ENCODE peak calls at places on chromosomes 11 and 22, in five cellular contexts. One of them, this sample, is unnamed.

GRCh38 chr11:37963440-37963839 is 1365.4 kb upstream of the RAG2 start:
- DNase-seq in endothelial cell of umbilical vein: no peak
- DNase-seq in fibroblast of lung: no peak
- DNase-seq in mammary epithelial cell: no peak
- DNase-seq in MM.1S: no peak
- DNase-seq in this sample: no peak

GRCh38 chr11:28383471-28383870 is 275.3 kb downstream of the METTL15 start:
- DNase-seq in mammary epithelial cell: peak
- DNase-seq in MM.1S: no peak
- DNase-seq in endothelial cell of umbilical vein: no peak
- DNase-seq in fibroblast of lung: peak
- DNase-seq in this sample: no peak

GRCh38 chr11:102306817-102307814 is 10.2 kb upstream of the BIRC3 start:
- DNase-seq in fibroblast of lung: peak
- DNase-seq in endothelial cell of umbilical vein: no peak
- DNase-seq in mammary epithelial cell: no peak
- DNase-seq in MM.1S: no peak
- DNase-seq in this sample: no peak

GRCh38 chr11:1916132-1916985 is 3.1 kb upstream of the TNNT3 start:
- DNase-seq in fibroblast of lung: no peak
- DNase-seq in endothelial cell of umbilical vein: no peak
- DNase-seq in mammary epithelial cell: no peak
- DNase-seq in MM.1S: no peak
- DNase-seq in this sample: no peak

GRCh38 chr11:115080923-115081322 is 402.6 kb downstream of the NXPE2 start:
- DNase-seq in MM.1S: no peak
- DNase-seq in endothelial cell of umbilical vein: no peak
- DNase-seq in fibroblast of lung: no peak
- DNase-seq in mammary epithelial cell: no peak
- DNase-seq in this sample: no peak

GRCh38 chr11:96869207-96869606 is 479.4 kb downstream of the JRKL start:
- DNase-seq in fibroblast of lung: peak
- DNase-seq in MM.1S: no peak
- DNase-seq in endothelial cell of umbilical vein: no peak
- DNase-seq in mammary epithelial cell: peak
- DNase-seq in this sample: no peak

GRCh38 chr11:112401036-112401769 is 140.5 kb upstream of the PLET1 start:
- DNase-seq in MM.1S: no peak
- DNase-seq in fibroblast of lung: peak
- DNase-seq in endothelial cell of umbilical vein: no peak
- DNase-seq in mammary epithelial cell: peak
- DNase-seq in this sample: no peak

GRCh38 chr11:120303004-120303637 is 22.0 kb upstream of the TLCD5 start:
- DNase-seq in mammary epithelial cell: peak
- DNase-seq in fibroblast of lung: peak
- DNase-seq in endothelial cell of umbilical vein: peak
- DNase-seq in MM.1S: peak
- DNase-seq in this sample: peak

GRCh38 chr22:50274311-50274710 is 4.1 kb upstream of the MAPK11 start:
- DNase-seq in mammary epithelial cell: no peak
- DNase-seq in endothelial cell of umbilical vein: peak
- DNase-seq in MM.1S: peak
- DNase-seq in fibroblast of lung: peak
- DNase-seq in this sample: peak

GRCh38 chr11:37107415-37107814 is 509.4 kb upstream of the RAG2 start:
- DNase-seq in endothelial cell of umbilical vein: no peak
- DNase-seq in mammary epithelial cell: no peak
- DNase-seq in MM.1S: no peak
- DNase-seq in fibroblast of lung: no peak
- DNase-seq in this sample: no peak

GRCh38 chr11:128603752-128604472 is 16.6 kb upstream of the ETS1 start:
- DNase-seq in fibroblast of lung: no peak
- DNase-seq in endothelial cell of umbilical vein: no peak
- DNase-seq in MM.1S: peak
- DNase-seq in mammary epithelial cell: no peak
- DNase-seq in this sample: no peak

GRCh38 chr22:25045176-25045575 is 92.7 kb downstream of the KIAA1671 start:
- DNase-seq in fibroblast of lung: no peak
- DNase-seq in MM.1S: no peak
- DNase-seq in mammary epithelial cell: no peak
- DNase-seq in endothelial cell of umbilical vein: no peak
- DNase-seq in this sample: no peak

GRCh38 chr22:29310065-29310862 is 3.8 kb downstream of the GAS2L1 start:
- DNase-seq in endothelial cell of umbilical vein: no peak
- DNase-seq in mammary epithelial cell: peak
- DNase-seq in MM.1S: no peak
- DNase-seq in fibroblast of lung: no peak
- DNase-seq in this sample: no peak

GRCh38 chr22:49586873-49587272 is 240.8 kb downstream of the BRD1 start:
- DNase-seq in MM.1S: no peak
- DNase-seq in mammary epithelial cell: no peak
- DNase-seq in endothelial cell of umbilical vein: no peak
- DNase-seq in fibroblast of lung: no peak
- DNase-seq in this sample: no peak

GRCh38 chr22:37567991-37568390 is 7.7 kb downstream of the CDC42EP1 start:
- DNase-seq in mammary epithelial cell: no peak
- DNase-seq in fibroblast of lung: no peak
- DNase-seq in endothelial cell of umbilical vein: no peak
- DNase-seq in MM.1S: no peak
- DNase-seq in this sample: no peak

GRCh38 chr11:66438009-66438503 is 592 bp downstream of the MRPL11 start:
- DNase-seq in endothelial cell of umbilical vein: no peak
- DNase-seq in fibroblast of lung: no peak
- DNase-seq in MM.1S: peak
- DNase-seq in mammary epithelial cell: no peak
- DNase-seq in this sample: no peak

GRCh38 chr22:17583151-17583550 is 19.9 kb downstream of the SLC25A18 start:
- DNase-seq in endothelial cell of umbilical vein: no peak
- DNase-seq in MM.1S: no peak
- DNase-seq in fibroblast of lung: no peak
- DNase-seq in mammary epithelial cell: no peak
- DNase-seq in this sample: no peak

GRCh38 chr11:121067026-121067425 is 34.0 kb upstream of the TECTA start:
- DNase-seq in fibroblast of lung: no peak
- DNase-seq in MM.1S: no peak
- DNase-seq in endothelial cell of umbilical vein: no peak
- DNase-seq in mammary epithelial cell: no peak
- DNase-seq in this sample: no peak

GRCh38 chr11:106690923-106691322 is 327.4 kb downstream of the GUCY1A2 start:
- DNase-seq in endothelial cell of umbilical vein: no peak
- DNase-seq in fibroblast of lung: no peak
- DNase-seq in mammary epithelial cell: no peak
- DNase-seq in MM.1S: no peak
- DNase-seq in this sample: no peak

GRCh38 chr22:43393132-43393844 is 18.5 kb upstream of the MPPED1 start:
- DNase-seq in fibroblast of lung: no peak
- DNase-seq in mammary epithelial cell: no peak
- DNase-seq in endothelial cell of umbilical vein: no peak
- DNase-seq in MM.1S: no peak
- DNase-seq in this sample: no peak

GRCh38 chr11:45181595-45182550 is 35.4 kb downstream of the PRDM11 start:
- DNase-seq in fibroblast of lung: no peak
- DNase-seq in endothelial cell of umbilical vein: peak
- DNase-seq in MM.1S: no peak
- DNase-seq in mammary epithelial cell: no peak
- DNase-seq in this sample: no peak
- H3K4me2 ChIP-seq in fibroblast of lung: no peak
- H3K4me2 ChIP-seq in endothelial cell of umbilical vein: peak
- H3K4me2 ChIP-seq in MM.1S: no peak
- H3K4me2 ChIP-seq in mammary epithelial cell: peak
- H3K4me2 ChIP-seq in this sample: peak

GRCh38 chr11:68843703-68844312 is 2.1 kb upstream of the CPT1A start:
- DNase-seq in fibroblast of lung: peak
- DNase-seq in endothelial cell of umbilical vein: no peak
- DNase-seq in mammary epithelial cell: peak
- DNase-seq in MM.1S: peak
- DNase-seq in this sample: peak
- TF ChIP-seq EZH2 in fibroblast of lung: no peak
- TF ChIP-seq EZH2 in endothelial cell of umbilical vein: peak
- TF ChIP-seq EZH2 in mammary epithelial cell: no peak
- TF ChIP-seq EZH2 in MM.1S: no peak
- TF ChIP-seq EZH2 in this sample: no peak

GRCh38 chr11:44028401-44028800 is 19.4 kb upstream of the ACCSL start:
- DNase-seq in endothelial cell of umbilical vein: no peak
- DNase-seq in mammary epithelial cell: no peak
- DNase-seq in fibroblast of lung: no peak
- DNase-seq in MM.1S: no peak
- DNase-seq in this sample: no peak

GRCh38 chr11:44030996-44031395 is 16.8 kb upstream of the ACCSL start:
- DNase-seq in MM.1S: no peak
- DNase-seq in mammary epithelial cell: no peak
- DNase-seq in fibroblast of lung: no peak
- DNase-seq in endothelial cell of umbilical vein: no peak
- DNase-seq in this sample: no peak

GRCh38 chr11:44030276-44030932 is 17.4 kb upstream of the ACCSL start:
- DNase-seq in endothelial cell of umbilical vein: no peak
- DNase-seq in fibroblast of lung: peak
- DNase-seq in MM.1S: no peak
- DNase-seq in mammary epithelial cell: no peak
- DNase-seq in this sample: no peak

GRCh38 chr11:44028816-44029506 is 18.8 kb upstream of the ACCSL start:
- DNase-seq in MM.1S: no peak
- DNase-seq in endothelial cell of umbilical vein: no peak
- DNase-seq in mammary epithelial cell: no peak
- DNase-seq in fibroblast of lung: no peak
- DNase-seq in this sample: no peak

GRCh38 chr11:44029507-44029845 is 18.3 kb upstream of the ACCSL start:
- DNase-seq in MM.1S: no peak
- DNase-seq in endothelial cell of umbilical vein: no peak
- DNase-seq in mammary epithelial cell: no peak
- DNase-seq in fibroblast of lung: no peak
- DNase-seq in this sample: no peak
- TF ChIP-seq CTCF in MM.1S: no peak
- TF ChIP-seq CTCF in endothelial cell of umbilical vein: no peak
- TF ChIP-seq CTCF in mammary epithelial cell: no peak
- TF ChIP-seq CTCF in fibroblast of lung: no peak
- TF ChIP-seq CTCF in this sample: no peak

DNA sequence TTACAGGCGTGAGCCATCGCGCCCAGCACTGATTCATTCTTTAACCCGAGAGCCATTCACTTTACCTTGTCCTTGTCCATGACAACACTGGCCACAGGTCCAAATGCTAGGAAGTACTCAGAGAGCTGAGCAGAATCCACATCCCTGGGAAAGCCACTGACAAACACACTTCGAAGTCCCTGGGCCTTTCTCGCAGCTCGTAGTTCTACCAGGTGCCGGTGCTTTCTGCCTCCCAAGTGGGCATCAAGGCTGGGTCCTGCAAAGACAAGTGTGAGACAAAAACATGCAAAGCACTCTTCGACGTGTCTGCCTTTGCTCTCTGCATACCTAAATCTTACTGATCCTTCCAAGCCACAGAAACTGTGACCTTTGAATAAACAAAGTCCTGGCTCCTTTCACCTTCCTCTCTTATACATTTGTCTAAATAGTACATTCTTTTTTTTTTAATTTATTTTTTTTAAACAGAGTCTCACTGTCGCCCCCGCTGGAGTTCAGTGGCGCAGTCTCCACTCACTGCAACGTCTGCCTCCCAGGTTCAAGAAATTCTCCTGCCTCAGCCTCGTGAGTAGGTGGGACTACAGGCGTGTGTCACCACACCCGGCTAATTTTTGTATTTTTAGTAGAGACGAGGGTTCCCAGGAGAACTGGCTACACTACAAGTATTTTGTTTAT is 2.2 kb downstream of the TUT1 start:
- DNase-seq in mammary epithelial cell: no peak
- DNase-seq in fibroblast of lung: no peak
- DNase-seq in endothelial cell of umbilical vein: peak
- DNase-seq in MM.1S: no peak
- DNase-seq in this sample: peak
- H3K4me2 ChIP-seq in mammary epithelial cell: no peak
- H3K4me2 ChIP-seq in fibroblast of lung: no peak
- H3K4me2 ChIP-seq in endothelial cell of umbilical vein: no peak
- H3K4me2 ChIP-seq in MM.1S: no peak
- H3K4me2 ChIP-seq in this sample: peak

DNA sequence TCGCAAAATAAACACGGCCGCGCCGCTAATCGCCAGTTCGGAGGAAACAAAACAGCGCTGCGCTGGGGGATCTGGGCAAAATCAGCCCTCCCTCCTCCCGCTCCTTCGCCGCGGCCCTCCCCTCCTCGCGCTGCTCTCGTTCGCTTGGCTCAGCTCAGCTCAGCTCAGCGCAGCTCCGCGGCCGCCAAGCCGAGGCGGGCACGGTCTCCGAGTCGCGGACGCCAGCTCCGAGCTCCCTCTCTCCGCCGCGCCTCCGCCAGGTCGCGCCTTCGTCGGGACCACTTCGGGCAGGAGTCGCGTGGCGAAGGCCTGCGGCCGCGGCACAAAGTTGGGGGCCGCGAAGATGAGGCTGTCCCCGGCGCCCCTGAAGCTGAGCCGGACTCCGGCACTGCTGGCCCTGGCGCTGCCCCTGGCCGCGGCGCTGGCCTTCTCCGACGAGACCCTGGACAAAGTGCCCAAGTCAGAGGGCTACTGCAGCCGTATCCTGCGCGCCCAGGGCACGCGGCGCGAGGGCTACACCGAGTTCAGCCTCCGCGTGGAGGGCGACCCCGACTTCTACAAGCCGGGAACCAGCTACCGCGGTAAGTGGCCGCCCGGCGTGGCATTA is at the start of gene SPON1:
- DNase-seq in endothelial cell of umbilical vein: peak
- DNase-seq in mammary epithelial cell: peak
- DNase-seq in fibroblast of lung: peak
- DNase-seq in MM.1S: no peak
- DNase-seq in this sample: no peak
- TF ChIP-seq EZH2 in endothelial cell of umbilical vein: peak
- TF ChIP-seq EZH2 in mammary epithelial cell: peak
- TF ChIP-seq EZH2 in fibroblast of lung: peak
- TF ChIP-seq EZH2 in MM.1S: no peak
- TF ChIP-seq EZH2 in this sample: no peak